ENCODE peak calls at places on chromosomes 13 and 19, in nine cellular contexts. O is dorsolateral prefrontal cortex; Y is progenitor cell of endocrine pancreas; M is NCI-H1694; C is activated naive CD8-positive, alpha-beta T cell treated with anti-CD3 and anti-CD28 coated beads for 36 hours; R is T-helper 2 cell; F is CD8-positive, alpha-beta memory T cell; K is astrocyte of the hippocampus; N is lung. U is an unnamed sample.

GRCh38 chr19:2922987-2923386 is 21.8 kb downstream of the ZNF77 start:
- DNase-seq in O (no peak), Y (no peak), M (no peak), C (no peak), R (no peak), F (no peak), K (no peak), N (no peak), U (no peak)

GRCh38 chr13:42652642-42653415 is 78.9 kb downstream of the TNFSF11 start:
- DNase-seq in O (no peak), Y (no peak), M (no peak), C (no peak), R (no peak), F (no peak), K (no peak), N (no peak), U (no peak)

GRCh38 chr13:27728271-27728670 is 64.0 kb upstream of the GSX1 start:
- DNase-seq in O (no peak), Y (no peak), M (no peak), C (no peak), R (no peak), F (no peak), K (peak; percentile 5), N (no peak), U (peak; percentile 43)

GRCh38 chr13:27622102-27622820 is 569 bp downstream of the POLR1D start:
- DNase-seq in O (no peak), Y (no peak), M (no peak), C (no peak), R (no peak), F (peak; percentile 49), K (peak; percentile 23), N (no peak), U (no peak)

GRCh38 chr13:32548837-32549236 is 10.2 kb upstream of the N4BP2L2 start:
- DNase-seq in O (no peak), Y (no peak), M (no peak), C (no peak), R (no peak), F (no peak), K (no peak), N (no peak), U (no peak)

GRCh38 chr13:47094734-47095434 is 198.0 kb upstream of the HTR2A start:
- DNase-seq in O (no peak), Y (no peak), M (no peak), C (no peak), R (no peak), F (no peak), K (no peak), N (no peak), U (no peak)

GRCh38 chr19:11286312-11286974 is 9.5 kb upstream of the TSPAN16 start:
- DNase-seq in O (no peak), Y (no peak), M (no peak), C (no peak), R (no peak), F (no peak), K (no peak), N (no peak), U (no peak)

GRCh38 chr13:108595416-108596257 is 33.8 kb upstream of the MYO16 start:
- DNase-seq in O (no peak), Y (no peak), M (no peak), C (no peak), R (no peak), F (no peak), K (peak; percentile 54), N (no peak), U (peak; percentile 17)

GRCh38 chr19:4904481-4904880 is 1.8 kb upstream of the ARRDC5 start:
- DNase-seq in O (no peak), Y (no peak), M (no peak), C (no peak), R (no peak), F (no peak), K (no peak), N (no peak), U (no peak)

GRCh38 chr19:858868-859843 is at the start of gene CFD:
- DNase-seq in O (no peak), Y (no peak), M (no peak), C (no peak), R (no peak), F (no peak), K (no peak), N (no peak), U (no peak)

GRCh38 chr13:66933994-66934393 is 296.1 kb downstream of the PCDH9 start:
- DNase-seq in O (no peak), Y (no peak), M (no peak), C (no peak), R (no peak), F (no peak), K (peak; percentile 83), N (no peak), U (no peak)

GRCh38 chr13:26742691-26743358 is 17.8 kb downstream of the GPR12 start:
- DNase-seq in O (no peak), Y (no peak), M (no peak), C (no peak), R (no peak), F (no peak), K (no peak), N (no peak), U (no peak)

GRCh38 chr19:35949131-35949530 is 13.0 kb downstream of the LRFN3 start:
- DNase-seq in O (no peak), Y (no peak), M (no peak), C (no peak), R (no peak), F (no peak), K (no peak), N (no peak), U (no peak)

GRCh38 chr19:29596080-29596479 is 10.0 kb upstream of the POP4 start:
- DNase-seq in O (no peak), Y (no peak), M (no peak), C (no peak), R (no peak), F (no peak), K (no peak), N (no peak), U (no peak)

GRCh38 chr13:75587679-75588078 is 38.1 kb downstream of the UCHL3 start:
- DNase-seq in O (no peak), Y (no peak), M (no peak), C (no peak), R (no peak), F (no peak), K (no peak), N (no peak), U (no peak)

GRCh38 chr13:25112856-25113255 is 16.9 kb downstream of the PABPC3 start:
- DNase-seq in O (no peak), Y (no peak), M (no peak), C (no peak), R (no peak), F (no peak), K (no peak), N (no peak), U (peak; percentile 15)

GRCh38 chr19:43438291-43439162 is 23.8 kb downstream of the TEX101 start:
- DNase-seq in O (no peak), Y (no peak), M (peak; percentile 15), C (no peak), R (no peak), F (no peak), K (no peak), N (peak; percentile 49), U (no peak)

GRCh38 chr19:31715249-31715944 is 366.2 kb upstream of the TSHZ3 start:
- DNase-seq in O (no peak), Y (no peak), M (no peak), C (no peak), R (no peak), F (no peak), K (peak; percentile 5), N (no peak), U (no peak)